ENCODE peak calls at places on chromosome 13, in six cellular contexts. Q is astrocyte, N is adipocyte, U is kidney, A is Karpas-422, L is mesenchymal stem cell. K is an unnamed sample.

GRCh38 chr13:96003304-96003703 is 49.9 kb downstream of the UGGT2 start:
- DNase-seq in A (peak), L (peak), U (no peak), Q (no peak), N (no peak), K (peak)

GRCh38 chr13:59038824-59039223 is 1124.9 kb downstream of the DIAPH3 start:
- DNase-seq in N (no peak), U (no peak), L (peak), Q (peak), A (no peak), K (peak)

GRCh38 chr13:53953205-53953604 is 924.6 kb downstream of the OLFM4 start:
- DNase-seq in U (no peak), L (no peak), Q (no peak), A (no peak), N (no peak), K (no peak)

GRCh38 chr13:94825507-94825906 is 113.2 kb upstream of the SOX21 start:
- DNase-seq in L (peak), U (peak), Q (peak), N (peak), A (no peak), K (no peak)

GRCh38 chr13:49367640-49368431 is 76.0 kb downstream of the CAB39L start:
- DNase-seq in L (no peak), A (no peak), N (peak), U (no peak), Q (peak), K (no peak)

GRCh38 chr13:52786747-52787146 is 47.1 kb upstream of the CNMD start:
- DNase-seq in Q (no peak), L (no peak), A (no peak), U (no peak), N (no peak), K (peak)

GRCh38 chr13:36536546-36536945 is 104.3 kb downstream of the CCNA1 start:
- DNase-seq in A (no peak), Q (peak), L (no peak), U (no peak), N (no peak), K (no peak)

GRCh38 chr13:49110122-49110831 is 109.9 kb upstream of the MLNR start:
- DNase-seq in U (peak), L (peak), Q (peak), N (peak), A (peak), K (peak)

GRCh38 chr13:97015661-97016350 is 21.5 kb upstream of the OXGR1 start:
- DNase-seq in L (no peak), N (no peak), A (no peak), U (no peak), Q (peak), K (no peak)

GRCh38 chr13:67977081-67977480 is 746.9 kb upstream of the PCDH9 start:
- DNase-seq in U (no peak), A (no peak), Q (no peak), L (no peak), N (peak), K (no peak)

GRCh38 chr13:44848956-44849748 is 140.1 kb downstream of the NUFIP1 start:
- DNase-seq in A (no peak), L (no peak), Q (peak), U (peak), N (no peak), K (no peak)

GRCh38 chr13:44243198-44243852 is 130.3 kb upstream of the SERP2 start:
- DNase-seq in L (peak), Q (peak), N (no peak), A (peak), U (no peak), K (peak)

GRCh38 chr13:101520672-101521071 is 68.2 kb downstream of the ITGBL1 start:
- DNase-seq in N (no peak), L (peak), Q (peak), A (no peak), U (no peak), K (peak)

GRCh38 chr13:101522607-101523006 is 70.1 kb downstream of the ITGBL1 start:
- DNase-seq in A (no peak), N (no peak), Q (no peak), U (no peak), L (no peak), K (no peak)

GRCh38 chr13:101521371-101521770 is 68.9 kb downstream of the ITGBL1 start:
- DNase-seq in Q (no peak), N (no peak), U (no peak), L (no peak), A (no peak), K (no peak)

GRCh38 chr13:101523732-101524131 is 71.3 kb downstream of the ITGBL1 start:
- DNase-seq in Q (peak), A (no peak), L (peak), U (no peak), N (peak), K (peak)

GRCh38 chr13:101523154-101523669 is 70.7 kb downstream of the ITGBL1 start:
- DNase-seq in A (no peak), Q (no peak), L (no peak), U (no peak), N (no peak), K (no peak)
- H3K9ac ChIP-seq in A (no peak), Q (no peak), L (peak), U (no peak), N (no peak), K (no peak)

GRCh38 chr13:22372261-22372660 is 701.4 kb downstream of the FGF9 start:
- DNase-seq in L (no peak), Q (no peak), N (no peak), U (no peak), A (no peak), K (no peak)

GRCh38 chr13:22369840-22370239 is 699.0 kb downstream of the FGF9 start:
- DNase-seq in A (no peak), L (no peak), N (no peak), U (no peak), Q (no peak), K (no peak)

GRCh38 chr13:22375151-22375550 is 704.3 kb downstream of the FGF9 start:
- DNase-seq in N (no peak), L (no peak), U (no peak), Q (no peak), A (no peak), K (no peak)
- H3K4me3 ChIP-seq in N (no peak), L (no peak), U (no peak), Q (no peak), A (no peak), K (no peak)

DNA sequence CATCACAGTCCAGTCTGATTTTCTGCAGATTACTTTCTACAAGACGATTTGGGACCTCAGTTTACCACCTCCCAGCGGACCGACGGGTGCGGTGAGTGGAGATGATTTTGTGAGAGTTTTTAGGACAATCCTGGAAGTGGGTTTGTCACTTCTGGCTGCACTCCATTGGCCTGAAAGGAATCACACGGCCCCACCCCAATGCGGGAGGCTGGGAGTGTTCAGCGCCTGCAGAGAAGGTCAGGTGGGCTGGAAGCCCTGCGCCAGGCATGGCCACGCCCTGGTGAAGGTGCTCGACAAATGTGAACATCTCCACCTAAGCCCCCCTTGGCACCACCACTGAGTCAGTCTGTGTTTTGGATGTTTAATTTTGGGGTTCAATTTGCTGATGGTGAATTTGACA is 90.0 kb downstream of the ANKRD10 start:
- DNase-seq in Q (no peak), U (no peak), A (no peak), L (no peak), N (no peak), K (no peak)
- H3K9ac ChIP-seq in Q (no peak), U (no peak), A (no peak), L (no peak), N (no peak), K (no peak)

DNA sequence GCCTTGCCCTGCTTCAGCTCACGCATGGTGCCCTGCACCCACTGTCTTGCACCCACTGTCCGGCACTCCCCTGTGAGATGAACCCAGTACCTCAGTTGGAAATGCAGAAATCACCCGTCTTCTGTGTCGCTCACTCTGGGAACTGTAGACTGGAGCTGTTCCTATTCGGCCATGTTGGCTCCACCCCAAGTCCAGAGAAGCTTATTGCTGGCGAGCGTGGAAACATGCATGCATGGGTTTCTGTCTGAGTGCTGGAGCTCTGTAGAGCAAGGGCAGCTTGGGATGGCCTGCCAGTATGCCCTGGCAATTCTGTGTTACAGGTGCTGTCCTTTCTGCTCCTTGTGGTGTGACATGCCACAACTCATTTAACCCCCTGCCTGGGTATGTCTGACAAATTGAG is 152.8 kb downstream of the SHISA2 start:
- DNase-seq in U (no peak), A (no peak), Q (no peak), N (no peak), L (no peak), K (no peak)
- H3K4me3 ChIP-seq in U (no peak), A (no peak), Q (no peak), N (no peak), L (no peak), K (no peak)

GRCh38 chr13:106318941-106319411 is 216.5 kb downstream of the EFNB2 start:
- DNase-seq in Q (peak), N (peak), U (no peak), L (peak), A (no peak), K (peak)
- H3K9ac ChIP-seq in Q (peak), N (no peak), U (no peak), L (no peak), A (no peak), K (no peak)

GRCh38 chr13:112942689-112943308 is 26.2 kb upstream of the MCF2L start:
- DNase-seq in U (peak), L (peak), N (peak), A (peak), Q (peak), K (peak)
- H3K4me3 ChIP-seq in U (peak), L (peak), N (peak), A (no peak), Q (peak), K (peak)

DNA sequence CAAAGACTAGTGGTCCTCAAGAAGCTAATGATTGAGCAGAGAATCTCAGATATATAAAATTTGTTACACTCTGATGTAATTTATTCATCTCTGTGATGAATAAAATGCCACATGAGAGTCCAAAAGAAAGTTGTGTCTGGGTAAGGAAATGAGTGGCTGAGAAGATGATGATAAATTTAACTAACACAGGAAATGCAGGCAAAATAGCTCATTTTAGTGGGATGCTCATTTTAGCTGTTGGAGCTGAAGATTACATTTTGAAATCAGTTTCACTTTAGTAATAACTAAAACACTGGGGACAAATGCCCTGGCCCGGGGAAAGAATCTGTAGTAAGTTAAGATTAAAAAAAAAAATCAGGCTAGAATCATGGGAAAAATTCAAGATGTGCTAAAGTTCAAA is 35.2 kb downstream of the SPRY2 start:
- DNase-seq in U (no peak), N (peak), L (no peak), A (no peak), Q (no peak), K (no peak)
- H3K9ac ChIP-seq in U (no peak), N (peak), L (peak), A (no peak), Q (no peak), K (no peak)

GRCh38 chr13:46622013-46622917 is 69.3 kb downstream of the LRCH1 start:
- DNase-seq in Q (no peak), A (peak), U (no peak), L (no peak), N (no peak), K (no peak)

GRCh38 chr13:46621133-46621532 is 68.2 kb downstream of the LRCH1 start:
- DNase-seq in N (no peak), U (no peak), Q (no peak), L (no peak), A (peak), K (no peak)

GRCh38 chr13:46617885-46618284 is 64.9 kb downstream of the LRCH1 start:
- DNase-seq in N (no peak), L (no peak), A (peak), Q (no peak), U (no peak), K (no peak)

GRCh38 chr13:46617382-46617781 is 64.4 kb downstream of the LRCH1 start:
- DNase-seq in A (no peak), L (no peak), Q (no peak), U (no peak), N (no peak), K (no peak)

GRCh38 chr13:46620029-46620428 is 67.1 kb downstream of the LRCH1 start:
- DNase-seq in L (no peak), A (no peak), U (no peak), N (no peak), Q (no peak), K (no peak)
- H3K4me3 ChIP-seq in L (no peak), A (no peak), U (no peak), N (no peak), Q (no peak), K (no peak)